ENCODE peak calls at places on chromosomes 13 and 19, in nine cellular contexts. C is amniotic stem cell; E is substantia nigra; M is NCI-H1092 treated with DMSO at 0.1 percent for 48 hours; Q is endothelial cell of umbilical vein; D is H54; S is activated CD4-positive, alpha-beta T cell treated with anti-CD3 and anti-CD28 coated beads for 4 hours; A is Peyer's patch; X is non-pigmented ciliary epithelial cell. G is an unnamed sample.

GRCh38 chr19:3375221-3376088 is 9.1 kb downstream of the NFIC start:
- DNase-seq in C (no peak), E (peak; percentile 81), M (no peak), Q (peak; percentile 83), D (peak; percentile 59), S (no peak), A (peak; percentile 75), X (no peak), G (peak; percentile 89)

GRCh38 chr13:25432686-25433085 is 60.9 kb downstream of the ATP8A2 start:
- DNase-seq in C (no peak), E (no peak), M (peak; percentile 23), Q (no peak), D (no peak), S (no peak), A (no peak), X (no peak), G (no peak)

GRCh38 chr19:45177817-45178261 is at the start of gene TRAPPC6A:
- DNase-seq in C (no peak), E (no peak), M (no peak), Q (no peak), D (peak; percentile 45), S (no peak), A (no peak), X (peak; percentile 30), G (no peak)

GRCh38 chr13:95676775-95677563 is at the start of gene DNAJC3:
- DNase-seq in C (peak; percentile 94), E (peak; percentile 98), M (peak; percentile 99), Q (peak; percentile 99), D (peak; percentile 96), S (peak; percentile 97), A (peak; percentile 100), X (peak; percentile 83), G (peak; percentile 99)

GRCh38 chr13:50133277-50133953 is 118.2 kb downstream of the KCNRG start:
- DNase-seq in C (no peak), E (no peak), M (no peak), Q (no peak), D (no peak), S (no peak), A (no peak), X (no peak), G (no peak)

GRCh38 chr19:31503211-31503610 is 154.0 kb upstream of the TSHZ3 start:
- DNase-seq in C (no peak), E (no peak), M (no peak), Q (no peak), D (no peak), S (no peak), A (no peak), X (no peak), G (no peak)

GRCh38 chr13:30900952-30901749 is 4.9 kb upstream of the MEDAG start:
- DNase-seq in C (no peak), E (no peak), M (no peak), Q (no peak), D (no peak), S (no peak), A (no peak), X (no peak), G (no peak)

GRCh38 chr19:12669272-12670158 is 2.9 kb downstream of the WDR83 start:
- DNase-seq in C (peak; percentile 76), E (peak; percentile 59), M (peak; percentile 89), Q (peak; percentile 86), D (peak; percentile 63), S (peak; percentile 76), A (peak; percentile 89), X (peak; percentile 49), G (peak; percentile 92)

GRCh38 chr13:112846411-112847115 is 122.5 kb upstream of the MCF2L start:
- DNase-seq in C (no peak), E (no peak), M (no peak), Q (no peak), D (no peak), S (no peak), A (peak; percentile 17), X (no peak), G (no peak)

GRCh38 chr19:53881482-53882390 is at the start of gene PRKCG:
- DNase-seq in C (no peak), E (no peak), M (no peak), Q (no peak), D (peak; percentile 56), S (peak; percentile 51), A (peak; percentile 70), X (no peak), G (peak; percentile 41)

GRCh38 chr13:37791699-37792098 is 77.9 kb downstream of the TRPC4 start:
- DNase-seq in C (no peak), E (no peak), M (no peak), Q (no peak), D (no peak), S (no peak), A (no peak), X (no peak), G (peak; percentile 12)

GRCh38 chr13:44747179-44747578 is 171.0 kb upstream of the TSC22D1 start:
- DNase-seq in C (no peak), E (no peak), M (no peak), Q (no peak), D (no peak), S (no peak), A (no peak), X (no peak), G (no peak)

GRCh38 chr13:42575938-42576337 is 2.0 kb downstream of the TNFSF11 start:
- DNase-seq in C (no peak), E (no peak), M (no peak), Q (no peak), D (no peak), S (no peak), A (no peak), X (no peak), G (no peak)

GRCh38 chr19:5145521-5146511 is 176.9 kb downstream of the KDM4B start:
- DNase-seq in C (no peak), E (no peak), M (no peak), Q (no peak), D (no peak), S (no peak), A (no peak), X (no peak), G (no peak)

GRCh38 chr13:112733112-112733511 is 43.3 kb downstream of the ATP11A start:
- DNase-seq in C (no peak), E (no peak), M (peak; percentile 39), Q (no peak), D (no peak), S (no peak), A (no peak), X (no peak), G (no peak)

GRCh38 chr19:54114340-54114826 is 1.1 kb downstream of the TFPT start:
- DNase-seq in C (no peak), E (peak; percentile 26), M (peak; percentile 3), Q (peak; percentile 31), D (no peak), S (peak; percentile 31), A (peak; percentile 78), X (no peak), G (peak; percentile 75)

GRCh38 chr19:3546119-3546518 is 7.1 kb downstream of the TEKTIP1 start:
- DNase-seq in C (no peak), E (no peak), M (no peak), Q (no peak), D (no peak), S (no peak), A (no peak), X (no peak), G (no peak)

GRCh38 chr13:46578590-46578975 is 25.6 kb downstream of the LRCH1 start:
- DNase-seq in C (no peak), E (no peak), M (no peak), Q (no peak), D (no peak), S (no peak), A (no peak), X (no peak), G (no peak)

GRCh38 chr19:38056646-38057045 is 149.6 kb downstream of the SIPA1L3 start:
- DNase-seq in C (no peak), E (no peak), M (no peak), Q (no peak), D (no peak), S (no peak), A (no peak), X (no peak), G (no peak)

GRCh38 chr13:72651196-72651595 is 76.2 kb downstream of the MZT1 start:
- DNase-seq in C (no peak), E (no peak), M (peak; percentile 52), Q (no peak), D (no peak), S (no peak), A (no peak), X (no peak), G (peak; percentile 5)

GRCh38 chr19:33954686-33955085 is 158.0 kb downstream of the KCTD15 start:
- DNase-seq in C (no peak), E (no peak), M (no peak), Q (no peak), D (no peak), S (no peak), A (no peak), X (no peak), G (no peak)

GRCh38 chr19:7263066-7263465 is 31.1 kb downstream of the INSR start:
- DNase-seq in C (no peak), E (no peak), M (no peak), Q (no peak), D (no peak), S (no peak), A (no peak), X (no peak), G (no peak)

GRCh38 chr13:53127378-53127777 is 98.8 kb downstream of the OLFM4 start:
- DNase-seq in C (no peak), E (no peak), M (no peak), Q (no peak), D (no peak), S (no peak), A (no peak), X (no peak), G (no peak)

GRCh38 chr13:101795460-101795859 is 343.0 kb downstream of the ITGBL1 start:
- DNase-seq in C (no peak), E (no peak), M (no peak), Q (no peak), D (no peak), S (no peak), A (no peak), X (no peak), G (no peak)

GRCh38 chr13:100234006-100234405 is 145.1 kb downstream of the PCCA start:
- DNase-seq in C (no peak), E (no peak), M (peak; percentile 57), Q (peak; percentile 34), D (no peak), S (no peak), A (no peak), X (no peak), G (no peak)

GRCh38 chr19:42052241-42052863 is 17.7 kb downstream of the GRIK5 start:
- DNase-seq in C (no peak), E (no peak), M (peak; percentile 84), Q (no peak), D (no peak), S (no peak), A (no peak), X (no peak), G (no peak)